ENCODE peak calls at places on chromosomes 2 and 18, in five cellular contexts. P is H9, T is IMR-90, V is mesenchymal stem cell, Z is mesendoderm. J is an unnamed sample. For H3K4me1, the result is how much of the 10 kb centered on the place peaks cover.

GRCh38 chr2:71856709-71857525 is 290.7 kb downstream of the CYP26B1 start:
- DNase-seq in P (peak), T (no peak), V (no peak), Z (peak), J (no peak)

GRCh38 chr2:29755829-29756228 is 165.6 kb downstream of the ALK start:
- DNase-seq in P (no peak), T (no peak), V (no peak), Z (no peak), J (no peak)

GRCh38 chr18:45874501-45875184 is 49.2 kb downstream of the SIGLEC15 start:
- DNase-seq in P (no peak), T (peak), V (no peak), Z (no peak), J (no peak)

GRCh38 chr2:158533009-158533408 is 76.3 kb downstream of the PKP4 start:
- DNase-seq in P (peak), T (no peak), V (no peak), Z (peak), J (no peak)

GRCh38 chr2:137172162-137172561 is 406.8 kb downstream of the THSD7B start:
- DNase-seq in P (no peak), T (no peak), V (no peak), Z (peak), J (no peak)

GRCh38 chr2:237298323-237299118 is 115.4 kb downstream of the COL6A3 start:
- DNase-seq in P (no peak), T (peak), V (peak), Z (no peak), J (no peak)

GRCh38 chr18:30572214-30572613 is 470.3 kb downstream of the DSC3 start:
- DNase-seq in P (no peak), T (no peak), V (no peak), Z (no peak), J (no peak)

GRCh38 chr2:11835403-11835802 is 89.0 kb downstream of the LPIN1 start:
- DNase-seq in P (no peak), T (no peak), V (peak), Z (peak), J (no peak)

GRCh38 chr2:214809751-214810564 is 475 bp upstream of the BARD1 start:
- DNase-seq in P (peak), T (peak), V (peak), Z (peak), J (peak)

GRCh38 chr2:74925361-74925786 is 33.1 kb upstream of the POLE4 start:
- DNase-seq in P (no peak), T (no peak), V (no peak), Z (peak), J (no peak)

GRCh38 chr18:51668632-51669031 is 471.2 kb upstream of the MEX3C start:
- DNase-seq in P (no peak), T (no peak), V (no peak), Z (no peak), J (no peak)

GRCh38 chr2:131394147-131394931 is 30.4 kb upstream of the RAB6D start:
- DNase-seq in P (peak), T (no peak), V (no peak), Z (peak), J (peak)

DNA sequence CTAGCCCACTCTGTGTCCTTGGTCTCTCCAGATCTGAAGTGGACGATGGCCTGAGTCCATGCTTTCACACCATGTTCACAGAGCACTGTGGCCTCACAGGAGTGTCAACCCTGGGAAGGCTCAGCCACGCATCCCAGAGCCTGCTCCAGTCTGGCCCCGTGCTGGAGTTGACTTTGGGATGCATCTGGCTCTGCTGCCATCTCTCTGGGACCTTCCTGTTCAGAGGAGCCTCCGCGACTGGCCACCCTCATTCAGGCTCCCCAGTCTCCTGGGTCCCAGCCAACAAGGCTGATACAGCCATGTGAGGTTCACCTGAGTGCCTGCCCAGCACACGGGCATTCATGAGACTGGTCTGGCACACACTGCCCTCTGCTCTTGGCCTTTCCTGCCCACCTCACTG is 199.7 kb upstream of the RAB6C start:
- DNase-seq in P (peak), T (no peak), V (no peak), Z (no peak), J (no peak)
- H2BK5ac ChIP-seq in P (no peak), T (no peak), V (no peak), Z (no peak), J (no peak)

DNA sequence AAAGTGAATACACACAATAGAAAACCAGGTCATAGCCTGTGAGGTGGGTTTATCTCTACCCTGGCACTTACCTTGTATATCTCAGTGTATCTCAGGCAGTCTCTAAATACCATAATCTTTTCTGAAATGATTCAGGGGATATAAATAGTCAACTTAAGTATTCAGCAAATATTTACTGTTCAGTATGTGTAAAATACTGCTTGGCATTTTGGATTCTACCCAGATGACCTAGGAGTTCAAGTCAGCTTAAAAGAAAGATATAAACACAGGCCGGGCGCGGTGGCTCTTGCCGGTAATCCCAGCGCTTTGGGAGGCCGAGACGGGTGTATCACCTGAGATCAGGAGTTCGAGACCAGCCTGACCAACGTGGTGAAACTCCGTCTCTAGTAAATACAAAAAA is 23.8 kb downstream of the GRHL1 start:
- DNase-seq in P (no peak), T (peak), V (peak), Z (no peak), J (no peak)
- H3K4me1 ChIP-seq in P (under half), T (under half), V (under half), Z (under half), J (under half)

DNA sequence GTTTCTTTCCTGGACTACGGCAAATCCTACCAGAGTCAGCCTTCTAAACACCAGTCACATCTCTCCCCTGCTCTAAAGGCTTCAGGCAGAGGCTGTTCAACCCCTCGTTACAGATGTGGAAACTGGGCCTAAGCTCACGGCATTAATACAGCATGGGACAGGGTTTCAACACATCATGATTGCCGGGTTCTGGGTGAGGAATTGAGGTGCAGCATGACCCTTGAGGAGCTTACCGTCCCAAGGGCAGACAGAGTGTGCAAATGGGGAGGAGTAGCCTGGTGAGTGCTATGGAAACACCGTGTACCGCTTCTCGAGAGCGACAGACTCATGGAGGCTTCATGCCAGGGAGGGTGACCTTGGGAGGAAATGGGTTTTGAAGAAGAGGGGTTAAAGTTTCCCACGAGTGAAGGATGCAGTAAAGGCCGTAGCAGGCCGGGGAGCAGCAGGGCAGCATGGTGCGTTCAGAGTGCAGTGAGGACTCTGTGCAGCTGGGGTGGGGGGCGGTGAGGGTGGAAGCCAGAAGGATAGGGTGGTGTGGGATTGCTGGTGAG is 51.1 kb downstream of the TGOLN2 start:
- DNase-seq in P (no peak), T (no peak), V (no peak), Z (no peak), J (no peak)
- H2BK5ac ChIP-seq in P (no peak), T (peak), V (no peak), Z (no peak), J (peak)

GRCh38 chr2:176931588-176932563 is 280.7 kb upstream of the HNRNPA3 start:
- DNase-seq in P (no peak), T (no peak), V (peak), Z (peak), J (no peak)
- H3K4me1 ChIP-seq in P (under half), T (under half), V (under half), Z (under half), J (under half)

GRCh38 chr2:46856336-46856735 is 59.3 kb downstream of the MCFD2 start:
- DNase-seq in P (no peak), T (no peak), V (no peak), Z (no peak), J (no peak)
- H2BK5ac ChIP-seq in P (no peak), T (peak), V (peak), Z (no peak), J (no peak)

GRCh38 chr2:101987832-101988231 is 3.9 kb upstream of the IL1R2 start:
- DNase-seq in P (no peak), T (no peak), V (no peak), Z (no peak), J (no peak)

GRCh38 chr2:101986804-101987740 is 4.7 kb upstream of the IL1R2 start:
- DNase-seq in P (no peak), T (no peak), V (no peak), Z (no peak), J (no peak)

GRCh38 chr2:101985101-101985792 is 6.5 kb upstream of the IL1R2 start:
- DNase-seq in P (no peak), T (no peak), V (no peak), Z (no peak), J (no peak)

GRCh38 chr2:101985793-101986164 is 6.0 kb upstream of the IL1R2 start:
- DNase-seq in P (no peak), T (no peak), V (no peak), Z (no peak), J (no peak)

GRCh38 chr2:101986386-101986785 is 5.4 kb upstream of the IL1R2 start:
- DNase-seq in P (no peak), T (no peak), V (no peak), Z (no peak), J (no peak)
- H3K4me1 ChIP-seq in P (under half), T (under half), V (under half), Z (under half), J (under half)

GRCh38 chr2:100106460-100106859 is 35.9 kb downstream of the AFF3 start:
- DNase-seq in P (peak), T (peak), V (peak), Z (peak), J (no peak)
- H2BK5ac ChIP-seq in P (no peak), T (no peak), V (no peak), Z (no peak), J (no peak)